ENCODE peak calls at places on chromosomes 16 and 17, in eight cellular contexts. R is ovary, F is heart left ventricle, L is GM23338, N is GM12878, H is SJSA1, J is keratinocyte, K is heart right ventricle. O is an unnamed sample.

GRCh38 chr17:38460082-38460715 is 31.9 kb downstream of the ARHGAP23 start:
- DNase-seq in R (no peak), F (no peak), L (no peak), N (no peak), H (no peak), J (no peak), K (no peak), O (no peak)

GRCh38 chr16:21684199-21684598 is 20.4 kb downstream of the OTOA start:
- DNase-seq in R (no peak), F (no peak), L (peak), N (no peak), H (no peak), J (no peak), K (no peak), O (no peak)

GRCh38 chr17:27396941-27397340 is 59.3 kb upstream of the KSR1 start:
- DNase-seq in R (no peak), F (no peak), L (no peak), N (no peak), H (no peak), J (no peak), K (no peak), O (no peak)

GRCh38 chr16:24612656-24613055 is 73.3 kb downstream of the RBBP6 start:
- DNase-seq in R (no peak), F (no peak), L (no peak), N (no peak), H (no peak), J (no peak), K (no peak), O (no peak)

GRCh38 chr17:4739122-4740024 is at the start of the genes CXCL16 and ZMYND15:
- DNase-seq in R (peak), F (peak), L (peak), N (no peak), H (no peak), J (no peak), K (peak), O (peak)

GRCh38 chr17:21289902-21290571 is 5.5 kb downstream of the MAP2K3 start:
- DNase-seq in R (no peak), F (peak), L (no peak), N (no peak), H (no peak), J (no peak), K (peak), O (peak)

GRCh38 chr16:65546353-65546791 is 424.5 kb upstream of the CDH11 start:
- DNase-seq in R (no peak), F (no peak), L (no peak), N (no peak), H (no peak), J (no peak), K (no peak), O (no peak)

GRCh38 chr17:38725066-38725465 is 5.1 kb upstream of the CISD3 start:
- DNase-seq in R (no peak), F (no peak), L (no peak), N (no peak), H (no peak), J (no peak), K (no peak), O (no peak)

GRCh38 chr16:55324491-55325447 is 766 bp downstream of the IRX6 start:
- DNase-seq in R (no peak), F (peak), L (peak), N (no peak), H (no peak), J (no peak), K (peak), O (no peak)

GRCh38 chr16:47731252-47731651 is 270.1 kb downstream of the PHKB start:
- DNase-seq in R (no peak), F (no peak), L (no peak), N (no peak), H (no peak), J (peak), K (no peak), O (no peak)

GRCh38 chr17:21375757-21376584 is at the start of gene KCNJ12:
- DNase-seq in R (no peak), F (no peak), L (peak), N (no peak), H (no peak), J (peak), K (no peak), O (peak)

GRCh38 chr16:30853758-30854157 is 40.1 kb downstream of the BCL7C start:
- DNase-seq in R (no peak), F (no peak), L (no peak), N (no peak), H (no peak), J (peak), K (no peak), O (no peak)

GRCh38 chr17:7326186-7326585 is 2.9 kb downstream of the NEURL4 start:
- DNase-seq in R (no peak), F (no peak), L (no peak), N (no peak), H (no peak), J (no peak), K (no peak), O (no peak)

GRCh38 chr17:27559996-27560481 is 70.9 kb upstream of the LGALS9 start:
- DNase-seq in R (peak), F (peak), L (no peak), N (no peak), H (no peak), J (no peak), K (peak), O (peak)

GRCh38 chr17:47161988-47162622 is 27.0 kb downstream of the CDC27 start:
- DNase-seq in R (no peak), F (no peak), L (no peak), N (no peak), H (no peak), J (no peak), K (no peak), O (no peak)

GRCh38 chr16:27638833-27639587 is 89.1 kb downstream of the KATNIP start:
- DNase-seq in R (no peak), F (no peak), L (no peak), N (no peak), H (no peak), J (no peak), K (no peak), O (no peak)

GRCh38 chr17:61849674-61850073 is 13.7 kb downstream of the BRIP1 start:
- DNase-seq in R (no peak), F (no peak), L (no peak), N (no peak), H (no peak), J (no peak), K (no peak), O (no peak)

GRCh38 chr16:81610144-81610842 is 165.7 kb downstream of the CMIP start:
- DNase-seq in R (peak), F (peak), L (no peak), N (no peak), H (peak), J (no peak), K (peak), O (peak)

GRCh38 chr16:54317306-54317705 is 30.7 kb upstream of the IRX3 start:
- DNase-seq in R (no peak), F (no peak), L (no peak), N (no peak), H (no peak), J (no peak), K (no peak), O (no peak)
- H3K27ac ChIP-seq in R (no peak), F (no peak), L (no peak), N (no peak), H (no peak), J (no peak), K (no peak), O (no peak)

DNA sequence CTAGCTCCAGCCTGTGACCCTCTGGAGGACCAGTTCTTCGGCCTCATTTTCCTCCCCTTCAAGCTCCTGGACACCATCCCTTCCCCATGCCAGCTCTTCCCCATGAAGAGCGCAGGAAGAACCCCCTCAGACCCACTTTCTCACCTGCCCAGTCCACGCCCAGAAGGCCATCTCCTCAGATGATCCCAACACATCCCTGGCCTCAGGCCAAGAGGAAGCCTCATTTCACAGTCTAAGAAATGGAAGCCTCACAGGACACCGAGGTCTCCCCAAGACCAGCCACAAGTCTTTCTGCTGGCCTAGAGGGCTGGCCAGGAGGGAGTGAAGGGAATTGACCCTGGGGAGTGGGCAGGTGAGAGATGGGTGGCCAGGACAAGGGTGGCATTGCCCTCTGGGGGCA is 8.0 kb downstream of the SPATA32 start:
- DNase-seq in R (no peak), F (no peak), L (no peak), N (no peak), H (no peak), J (no peak), K (no peak), O (no peak)
- H3K27ac ChIP-seq in R (no peak), F (no peak), L (no peak), N (no peak), H (no peak), J (no peak), K (no peak), O (no peak)

GRCh38 chr16:4392382-4393242 is 21.0 kb downstream of the VASN start:
- DNase-seq in R (peak), F (no peak), L (peak), N (no peak), H (peak), J (no peak), K (no peak), O (no peak)
- H3K27ac ChIP-seq in R (peak), F (peak), L (peak), N (no peak), H (peak), J (no peak), K (peak), O (peak)

GRCh38 chr16:85266857-85267256 is 154.6 kb upstream of the CIBAR2 start:
- DNase-seq in R (no peak), F (no peak), L (no peak), N (no peak), H (no peak), J (no peak), K (no peak), O (no peak)
- H3K27ac ChIP-seq in R (no peak), F (no peak), L (no peak), N (no peak), H (no peak), J (no peak), K (no peak), O (no peak)

GRCh38 chr17:51610834-51611233 is 350.5 kb downstream of the UTP18 start:
- DNase-seq in R (no peak), F (no peak), L (no peak), N (no peak), H (no peak), J (no peak), K (no peak), O (no peak)

GRCh38 chr17:51611585-51611984 is 351.2 kb downstream of the UTP18 start:
- DNase-seq in R (no peak), F (peak), L (no peak), N (no peak), H (no peak), J (no peak), K (peak), O (no peak)

GRCh38 chr17:51610155-51610554 is 349.8 kb downstream of the UTP18 start:
- DNase-seq in R (no peak), F (no peak), L (no peak), N (no peak), H (no peak), J (no peak), K (no peak), O (no peak)

GRCh38 chr17:51607512-51607911 is 347.2 kb downstream of the UTP18 start:
- DNase-seq in R (no peak), F (no peak), L (no peak), N (no peak), H (no peak), J (no peak), K (no peak), O (no peak)

GRCh38 chr17:51608251-51608933 is 348.0 kb downstream of the UTP18 start:
- DNase-seq in R (no peak), F (no peak), L (no peak), N (no peak), H (no peak), J (no peak), K (no peak), O (no peak)
- H3K27ac ChIP-seq in R (no peak), F (no peak), L (no peak), N (no peak), H (no peak), J (no peak), K (no peak), O (no peak)

GRCh38 chr16:57244767-57245471 is at the start of gene ARL2BP:
- DNase-seq in R (peak), F (peak), L (peak), N (peak), H (peak), J (peak), K (peak), O (peak)

GRCh38 chr16:57244463-57244766 is 644 bp upstream of the ARL2BP start:
- DNase-seq in R (no peak), F (no peak), L (no peak), N (no peak), H (no peak), J (no peak), K (no peak), O (no peak)

GRCh38 chr16:57242650-57243049 is 2.4 kb upstream of the ARL2BP start:
- DNase-seq in R (no peak), F (no peak), L (no peak), N (no peak), H (no peak), J (no peak), K (no peak), O (no peak)

GRCh38 chr16:57240872-57241271 is 4.2 kb upstream of the ARL2BP start:
- DNase-seq in R (no peak), F (no peak), L (no peak), N (no peak), H (no peak), J (no peak), K (no peak), O (no peak)

GRCh38 chr16:57245472-57246113 is 534 bp downstream of the ARL2BP start:
- DNase-seq in R (no peak), F (peak), L (peak), N (no peak), H (no peak), J (no peak), K (peak), O (peak)
- H3K27ac ChIP-seq in R (peak), F (peak), L (peak), N (peak), H (peak), J (peak), K (peak), O (peak)

GRCh38 chr17:17710355-17710727 is 29.1 kb downstream of the RAI1 start:
- DNase-seq in R (no peak), F (no peak), L (no peak), N (no peak), H (no peak), J (no peak), K (no peak), O (no peak)

GRCh38 chr17:17709815-17710321 is 28.6 kb downstream of the RAI1 start:
- DNase-seq in R (no peak), F (no peak), L (no peak), N (no peak), H (no peak), J (no peak), K (no peak), O (no peak)

GRCh38 chr17:17712268-17712924 is 31.1 kb downstream of the RAI1 start:
- DNase-seq in R (no peak), F (no peak), L (no peak), N (peak), H (peak), J (no peak), K (no peak), O (no peak)

GRCh38 chr17:17711708-17712141 is 30.5 kb downstream of the RAI1 start:
- DNase-seq in R (no peak), F (no peak), L (peak), N (no peak), H (peak), J (no peak), K (no peak), O (no peak)

DNA sequence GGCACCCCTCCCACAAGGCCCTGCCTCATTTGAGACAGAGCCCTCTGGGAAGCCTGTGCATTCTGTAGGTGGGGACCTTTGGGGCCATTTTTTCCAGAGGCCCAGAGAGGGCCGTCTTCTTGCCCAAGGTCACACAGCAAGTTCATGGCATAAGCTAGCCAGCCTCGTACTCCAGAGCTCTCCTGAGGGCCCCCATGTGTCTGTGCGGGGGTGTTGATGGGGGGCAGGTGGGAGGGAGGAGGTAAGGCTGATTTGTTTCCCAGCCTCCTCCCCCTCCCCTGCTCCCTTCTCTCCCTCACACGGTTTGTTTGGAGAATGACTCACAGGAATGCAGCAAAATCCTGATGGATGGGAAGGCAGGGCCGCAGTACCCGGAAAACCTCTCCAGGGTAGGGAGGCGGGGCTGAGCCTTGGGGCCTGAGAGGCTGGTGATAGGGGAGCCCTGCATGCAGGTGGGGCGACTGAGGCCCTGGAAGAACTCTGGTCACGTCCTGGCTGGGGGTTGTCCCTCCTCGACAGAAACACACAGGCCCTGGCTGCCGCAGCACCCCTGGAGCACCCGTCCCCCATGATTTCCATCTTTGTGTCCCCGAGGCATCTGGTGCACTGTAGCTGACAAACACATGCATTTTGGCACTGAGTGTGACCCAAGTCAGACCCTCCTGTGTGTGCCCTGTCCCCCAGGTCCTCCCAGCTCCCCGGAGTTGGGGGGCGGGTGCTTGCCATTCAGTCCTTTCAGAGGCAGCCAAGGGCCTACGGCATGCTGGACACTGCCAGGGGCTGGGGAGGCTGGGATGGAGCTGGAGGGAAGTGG is 29.7 kb downstream of the RAI1 start:
- DNase-seq in R (peak), F (no peak), L (peak), N (no peak), H (peak), J (peak), K (no peak), O (no peak)
- H3K27ac ChIP-seq in R (no peak), F (peak), L (no peak), N (no peak), H (peak), J (peak), K (no peak), O (no peak)

GRCh38 chr17:75079023-75079373 is 8.8 kb upstream of the SLC16A5 start:
- DNase-seq in R (no peak), F (no peak), L (no peak), N (no peak), H (no peak), J (no peak), K (no peak), O (no peak)
- H3K27ac ChIP-seq in R (no peak), F (no peak), L (no peak), N (peak), H (no peak), J (peak), K (no peak), O (no peak)

GRCh38 chr16:85306071-85306792 is 194.0 kb upstream of the CIBAR2 start:
- DNase-seq in R (peak), F (peak), L (no peak), N (peak), H (peak), J (no peak), K (peak), O (peak)
- H3K27ac ChIP-seq in R (no peak), F (peak), L (no peak), N (no peak), H (peak), J (no peak), K (peak), O (peak)

GRCh38 chr17:77208217-77208808 is 67.5 kb downstream of the SEC14L1 start:
- DNase-seq in R (peak), F (peak), L (peak), N (no peak), H (no peak), J (no peak), K (peak), O (no peak)
- H3K27ac ChIP-seq in R (no peak), F (peak), L (no peak), N (no peak), H (no peak), J (no peak), K (peak), O (peak)